ENCODE peak calls at places on chromosomes 13 and 19, in four cellular contexts. One of them, this sample, is unnamed.
A peak's percentile ranks its signal among the peaks of the same experiment; 100 is the strongest.

GRCh38 chr19:33796164-33797100 is at the start of gene KCTD15:
- DNase-seq in amygdala: no peak
- DNase-seq in SW480: peak; percentile 58
- DNase-seq in left cardiac atrium: peak; percentile 63
- DNase-seq in this sample: no peak

GRCh38 chr19:5112175-5112574 is 143.3 kb downstream of the KDM4B start:
- DNase-seq in amygdala: no peak
- DNase-seq in SW480: no peak
- DNase-seq in left cardiac atrium: no peak
- DNase-seq in this sample: no peak

GRCh38 chr13:27997904-27998522 is 9.5 kb upstream of the URAD start:
- DNase-seq in amygdala: no peak
- DNase-seq in SW480: peak; percentile 66
- DNase-seq in left cardiac atrium: peak; percentile 55
- DNase-seq in this sample: peak; percentile 41

GRCh38 chr13:73224708-73225107 is 165.9 kb downstream of the KLF5 start:
- DNase-seq in amygdala: no peak
- DNase-seq in SW480: peak; percentile 99
- DNase-seq in left cardiac atrium: no peak
- DNase-seq in this sample: no peak

GRCh38 chr13:34942732-34943674 is 933 bp downstream of the NBEA start:
- DNase-seq in amygdala: no peak
- DNase-seq in SW480: no peak
- DNase-seq in left cardiac atrium: peak; percentile 28
- DNase-seq in this sample: peak; percentile 46

GRCh38 chr13:46523972-46524737 is 28.8 kb upstream of the LRCH1 start:
- DNase-seq in amygdala: peak; percentile 7
- DNase-seq in SW480: no peak
- DNase-seq in left cardiac atrium: no peak
- DNase-seq in this sample: peak; percentile 41

GRCh38 chr13:111984349-111984748 is 82.6 kb upstream of the SOX1 start:
- DNase-seq in amygdala: no peak
- DNase-seq in SW480: no peak
- DNase-seq in left cardiac atrium: no peak
- DNase-seq in this sample: no peak

GRCh38 chr13:101552797-101553196 is 100.3 kb downstream of the ITGBL1 start:
- DNase-seq in amygdala: no peak
- DNase-seq in SW480: no peak
- DNase-seq in left cardiac atrium: no peak
- DNase-seq in this sample: peak; percentile 57

GRCh38 chr13:74132768-74133656 is 1.2 kb downstream of the KLF12 start:
- DNase-seq in amygdala: no peak
- DNase-seq in SW480: no peak
- DNase-seq in left cardiac atrium: peak; percentile 31
- DNase-seq in this sample: peak; percentile 50

GRCh38 chr13:112814905-112815585 is 125.2 kb downstream of the ATP11A start:
- DNase-seq in amygdala: no peak
- DNase-seq in SW480: no peak
- DNase-seq in left cardiac atrium: no peak
- DNase-seq in this sample: peak; percentile 19

GRCh38 chr19:54653181-54653809 is 9.5 kb upstream of the LILRB4 start:
- DNase-seq in amygdala: no peak
- DNase-seq in SW480: peak; percentile 72
- DNase-seq in left cardiac atrium: no peak
- DNase-seq in this sample: peak; percentile 32

GRCh38 chr13:54433511-54434206 is 1405.0 kb downstream of the OLFM4 start:
- DNase-seq in amygdala: no peak
- DNase-seq in SW480: no peak
- DNase-seq in left cardiac atrium: no peak
- DNase-seq in this sample: no peak

GRCh38 chr13:107576430-107576829 is 638.9 kb downstream of the LIG4 start:
- DNase-seq in amygdala: no peak
- DNase-seq in SW480: no peak
- DNase-seq in left cardiac atrium: no peak
- DNase-seq in this sample: no peak

GRCh38 chr13:79485014-79485441 is 4.1 kb downstream of the NDFIP2 start:
- DNase-seq in amygdala: no peak
- DNase-seq in SW480: peak; percentile 30
- DNase-seq in left cardiac atrium: no peak
- DNase-seq in this sample: peak; percentile 80

This sample was measured in foreskin fibroblast.